ENCODE peak calls at places on chromosomes 6 and 20, in nine cellular contexts. One of them, this sample, is unnamed.

GRCh38 chr6:12886961-12887775 is 170.6 kb downstream of the PHACTR1 start:
- DNase-seq in SK-N-SH: no peak
- DNase-seq in GM23338: peak; percentile 56
- DNase-seq in PC-3: peak; percentile 11
- DNase-seq in MM.1S: no peak
- DNase-seq in hepatocyte: peak; percentile 13
- DNase-seq in neural progenitor cell: peak; percentile 55
- DNase-seq in HCT116: no peak
- DNase-seq in GM23248: peak; percentile 51
- DNase-seq in this sample: no peak

GRCh38 chr6:88683734-88684133 is 279.7 kb downstream of the RNGTT start:
- DNase-seq in GM23338: no peak
- DNase-seq in PC-3: peak; percentile 15
- DNase-seq in SK-N-SH: no peak
- DNase-seq in GM23248: peak; percentile 20
- DNase-seq in neural progenitor cell: no peak
- DNase-seq in HCT116: no peak
- DNase-seq in hepatocyte: no peak
- DNase-seq in MM.1S: no peak
- DNase-seq in this sample: no peak

GRCh38 chr6:20487669-20488375 is 46.4 kb upstream of the CDKAL1 start:
- DNase-seq in PC-3: peak; percentile 52
- DNase-seq in hepatocyte: no peak
- DNase-seq in SK-N-SH: no peak
- DNase-seq in HCT116: no peak
- DNase-seq in GM23338: no peak
- DNase-seq in neural progenitor cell: no peak
- DNase-seq in GM23248: no peak
- DNase-seq in MM.1S: no peak
- DNase-seq in this sample: no peak

GRCh38 chr6:12065321-12066140 is 53.4 kb downstream of the HIVEP1 start:
- DNase-seq in HCT116: no peak
- DNase-seq in MM.1S: no peak
- DNase-seq in PC-3: no peak
- DNase-seq in SK-N-SH: no peak
- DNase-seq in neural progenitor cell: no peak
- DNase-seq in hepatocyte: no peak
- DNase-seq in GM23248: no peak
- DNase-seq in GM23338: peak; percentile 37
- DNase-seq in this sample: peak; percentile 23

GRCh38 chr6:93679836-93680235 is 260.5 kb upstream of the EPHA7 start:
- DNase-seq in GM23248: no peak
- DNase-seq in SK-N-SH: no peak
- DNase-seq in hepatocyte: no peak
- DNase-seq in HCT116: no peak
- DNase-seq in neural progenitor cell: no peak
- DNase-seq in MM.1S: no peak
- DNase-seq in PC-3: no peak
- DNase-seq in GM23338: no peak
- DNase-seq in this sample: no peak

GRCh38 chr6:3525915-3526314 is 69.1 kb upstream of the SLC22A23 start:
- DNase-seq in SK-N-SH: no peak
- DNase-seq in GM23338: no peak
- DNase-seq in neural progenitor cell: no peak
- DNase-seq in PC-3: no peak
- DNase-seq in MM.1S: no peak
- DNase-seq in hepatocyte: no peak
- DNase-seq in HCT116: no peak
- DNase-seq in GM23248: no peak
- DNase-seq in this sample: no peak

GRCh38 chr6:165002866-165003265 is 306.5 kb downstream of the C6orf118 start:
- DNase-seq in MM.1S: no peak
- DNase-seq in SK-N-SH: no peak
- DNase-seq in hepatocyte: no peak
- DNase-seq in PC-3: no peak
- DNase-seq in GM23338: peak; percentile 42
- DNase-seq in GM23248: no peak
- DNase-seq in neural progenitor cell: no peak
- DNase-seq in HCT116: no peak
- DNase-seq in this sample: no peak

GRCh38 chr20:24339179-24339578 is 130.2 kb upstream of the SYNDIG1 start:
- DNase-seq in MM.1S: no peak
- DNase-seq in GM23338: no peak
- DNase-seq in GM23248: no peak
- DNase-seq in PC-3: no peak
- DNase-seq in HCT116: no peak
- DNase-seq in neural progenitor cell: no peak
- DNase-seq in SK-N-SH: no peak
- DNase-seq in hepatocyte: no peak
- DNase-seq in this sample: no peak

GRCh38 chr6:125203395-125203794 is 49.8 kb downstream of the TPD52L1 start:
- DNase-seq in neural progenitor cell: no peak
- DNase-seq in hepatocyte: no peak
- DNase-seq in MM.1S: no peak
- DNase-seq in GM23248: peak; percentile 30
- DNase-seq in SK-N-SH: no peak
- DNase-seq in PC-3: peak; percentile 18
- DNase-seq in GM23338: no peak
- DNase-seq in HCT116: no peak
- DNase-seq in this sample: no peak

GRCh38 chr6:158863646-158864045 is 44.5 kb upstream of the EZR start:
- DNase-seq in HCT116: no peak
- DNase-seq in neural progenitor cell: no peak
- DNase-seq in PC-3: no peak
- DNase-seq in GM23248: peak; percentile 50
- DNase-seq in GM23338: no peak
- DNase-seq in SK-N-SH: no peak
- DNase-seq in MM.1S: no peak
- DNase-seq in hepatocyte: no peak
- DNase-seq in this sample: no peak

GRCh38 chr6:14177413-14178082 is 60.0 kb downstream of the CD83 start:
- DNase-seq in PC-3: no peak
- DNase-seq in GM23338: no peak
- DNase-seq in hepatocyte: no peak
- DNase-seq in SK-N-SH: no peak
- DNase-seq in GM23248: peak; percentile 14
- DNase-seq in MM.1S: no peak
- DNase-seq in neural progenitor cell: no peak
- DNase-seq in HCT116: no peak
- DNase-seq in this sample: no peak

GRCh38 chr6:14180609-14181008 is 63.0 kb downstream of the CD83 start:
- DNase-seq in hepatocyte: no peak
- DNase-seq in PC-3: no peak
- DNase-seq in SK-N-SH: no peak
- DNase-seq in MM.1S: no peak
- DNase-seq in GM23338: no peak
- DNase-seq in HCT116: no peak
- DNase-seq in GM23248: no peak
- DNase-seq in neural progenitor cell: no peak
- DNase-seq in this sample: no peak

GRCh38 chr6:14187408-14187807 is 69.8 kb downstream of the CD83 start:
- DNase-seq in SK-N-SH: no peak
- DNase-seq in MM.1S: no peak
- DNase-seq in GM23248: no peak
- DNase-seq in GM23338: no peak
- DNase-seq in neural progenitor cell: no peak
- DNase-seq in hepatocyte: no peak
- DNase-seq in PC-3: no peak
- DNase-seq in HCT116: no peak
- DNase-seq in this sample: no peak

GRCh38 chr6:14178083-14178445 is 60.5 kb downstream of the CD83 start:
- DNase-seq in GM23248: peak; percentile 19
- DNase-seq in SK-N-SH: no peak
- DNase-seq in neural progenitor cell: peak; percentile 29
- DNase-seq in HCT116: no peak
- DNase-seq in MM.1S: no peak
- DNase-seq in hepatocyte: no peak
- DNase-seq in PC-3: no peak
- DNase-seq in GM23338: peak; percentile 24
- DNase-seq in this sample: no peak

GRCh38 chr6:14182916-14183315 is 65.3 kb downstream of the CD83 start:
- DNase-seq in PC-3: no peak
- DNase-seq in GM23338: no peak
- DNase-seq in neural progenitor cell: no peak
- DNase-seq in SK-N-SH: no peak
- DNase-seq in hepatocyte: no peak
- DNase-seq in HCT116: no peak
- DNase-seq in MM.1S: no peak
- DNase-seq in GM23248: no peak
- DNase-seq in this sample: no peak
- H3K4me3 ChIP-seq in PC-3: no peak overlapping the region
- H3K4me3 ChIP-seq in GM23338: no peak overlapping the region
- H3K4me3 ChIP-seq in neural progenitor cell: no peak overlapping the region
- H3K4me3 ChIP-seq in SK-N-SH: no peak overlapping the region
- H3K4me3 ChIP-seq in hepatocyte: no peak overlapping the region
- H3K4me3 ChIP-seq in HCT116: no peak overlapping the region
- H3K4me3 ChIP-seq in MM.1S: no peak overlapping the region
- H3K4me3 ChIP-seq in GM23248: no peak overlapping the region
- H3K4me3 ChIP-seq in this sample: no peak overlapping the region

DNA sequence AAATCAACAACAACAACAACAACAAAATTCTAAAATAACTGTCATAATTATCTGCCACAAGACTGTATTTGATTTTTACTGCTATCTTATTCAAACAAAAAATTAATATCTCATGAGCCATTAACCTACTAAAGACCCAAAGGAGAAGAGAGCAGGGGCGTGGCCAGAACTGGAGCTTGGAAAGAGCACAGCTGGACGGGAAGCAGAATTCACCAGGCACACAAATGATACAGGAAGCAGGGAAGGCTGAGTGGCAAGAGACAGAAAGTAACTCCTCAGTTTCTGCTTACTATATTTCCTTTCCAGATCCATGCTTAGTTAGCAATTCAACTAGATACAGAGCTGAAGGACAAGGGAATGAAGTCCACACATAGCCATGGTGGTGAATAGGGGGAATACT is 54.4 kb downstream of the FKBP5 start:
- DNase-seq in SK-N-SH: no peak
- DNase-seq in HCT116: no peak
- DNase-seq in neural progenitor cell: no peak
- DNase-seq in GM23338: no peak
- DNase-seq in MM.1S: no peak
- DNase-seq in PC-3: no peak
- DNase-seq in GM23248: peak; percentile 2
- DNase-seq in hepatocyte: no peak
- DNase-seq in this sample: no peak
- H3K4me2 ChIP-seq in SK-N-SH: no peak overlapping the region
- H3K4me2 ChIP-seq in HCT116: no peak overlapping the region
- H3K4me2 ChIP-seq in neural progenitor cell: no peak overlapping the region
- H3K4me2 ChIP-seq in GM23338: no peak overlapping the region
- H3K4me2 ChIP-seq in MM.1S: no peak overlapping the region
- H3K4me2 ChIP-seq in PC-3: no peak overlapping the region
- H3K4me2 ChIP-seq in GM23248: no peak overlapping the region
- H3K4me2 ChIP-seq in hepatocyte: no peak overlapping the region
- H3K4me2 ChIP-seq in this sample: no peak overlapping the region

GRCh38 chr6:87498048-87498447 is 25.3 kb downstream of the SLC35A1 start:
- DNase-seq in hepatocyte: no peak
- DNase-seq in PC-3: no peak
- DNase-seq in SK-N-SH: no peak
- DNase-seq in MM.1S: no peak
- DNase-seq in HCT116: no peak
- DNase-seq in GM23248: no peak
- DNase-seq in neural progenitor cell: no peak
- DNase-seq in GM23338: no peak
- DNase-seq in this sample: no peak

GRCh38 chr6:87494761-87495422 is 22.1 kb downstream of the SLC35A1 start:
- DNase-seq in SK-N-SH: no peak
- DNase-seq in hepatocyte: no peak
- DNase-seq in MM.1S: peak; percentile 46
- DNase-seq in PC-3: no peak
- DNase-seq in neural progenitor cell: no peak
- DNase-seq in HCT116: no peak
- DNase-seq in GM23338: no peak
- DNase-seq in GM23248: no peak
- DNase-seq in this sample: peak; percentile 75
- TF ChIP-seq EZH2phosphoT487 in SK-N-SH: no peak
- TF ChIP-seq EZH2phosphoT487 in hepatocyte: no peak
- TF ChIP-seq EZH2phosphoT487 in MM.1S: no peak
- TF ChIP-seq EZH2phosphoT487 in PC-3: no peak
- TF ChIP-seq EZH2phosphoT487 in neural progenitor cell: no peak
- TF ChIP-seq EZH2phosphoT487 in HCT116: no peak
- TF ChIP-seq EZH2phosphoT487 in GM23338: no peak
- TF ChIP-seq EZH2phosphoT487 in GM23248: no peak
- TF ChIP-seq EZH2phosphoT487 in this sample: no peak

GRCh38 chr20:25579081-25579770 is 6.1 kb downstream of the NINL start:
- DNase-seq in neural progenitor cell: peak; percentile 17
- DNase-seq in HCT116: no peak
- DNase-seq in SK-N-SH: no peak
- DNase-seq in GM23248: no peak
- DNase-seq in hepatocyte: no peak
- DNase-seq in MM.1S: no peak
- DNase-seq in PC-3: no peak
- DNase-seq in GM23338: peak; percentile 42
- DNase-seq in this sample: no peak
- H3K4me3 ChIP-seq in neural progenitor cell: no peak overlapping the region
- H3K4me3 ChIP-seq in HCT116: no peak overlapping the region
- H3K4me3 ChIP-seq in SK-N-SH: no peak overlapping the region
- H3K4me3 ChIP-seq in GM23248: no peak overlapping the region
- H3K4me3 ChIP-seq in hepatocyte: no peak overlapping the region
- H3K4me3 ChIP-seq in MM.1S: no peak overlapping the region
- H3K4me3 ChIP-seq in PC-3: no peak overlapping the region
- H3K4me3 ChIP-seq in GM23338: no peak overlapping the region
- H3K4me3 ChIP-seq in this sample: no peak overlapping the region

GRCh38 chr6:43268782-43269272 is 25.5 kb downstream of the TTBK1 start:
- DNase-seq in GM23338: no peak
- DNase-seq in SK-N-SH: no peak
- DNase-seq in neural progenitor cell: no peak
- DNase-seq in PC-3: no peak
- DNase-seq in MM.1S: no peak
- DNase-seq in hepatocyte: no peak
- DNase-seq in HCT116: no peak
- DNase-seq in GM23248: no peak
- DNase-seq in this sample: no peak
- H3K4me2 ChIP-seq in GM23338: peak overlapping the region; percentile 84
- H3K4me2 ChIP-seq in SK-N-SH: no peak overlapping the region
- H3K4me2 ChIP-seq in neural progenitor cell: no peak overlapping the region
- H3K4me2 ChIP-seq in PC-3: no peak overlapping the region
- H3K4me2 ChIP-seq in MM.1S: peak overlapping the region; percentile 54
- H3K4me2 ChIP-seq in hepatocyte: peak overlapping the region; percentile 79
- H3K4me2 ChIP-seq in HCT116: no peak overlapping the region
- H3K4me2 ChIP-seq in GM23248: no peak overlapping the region
- H3K4me2 ChIP-seq in this sample: peak overlapping the region; percentile 44

GRCh38 chr6:135901776-135902524 is 50.4 kb downstream of the PDE7B start:
- DNase-seq in neural progenitor cell: no peak
- DNase-seq in MM.1S: no peak
- DNase-seq in GM23248: peak; percentile 94
- DNase-seq in GM23338: no peak
- DNase-seq in SK-N-SH: no peak
- DNase-seq in hepatocyte: peak; percentile 30
- DNase-seq in HCT116: no peak
- DNase-seq in PC-3: no peak
- DNase-seq in this sample: no peak
- TF ChIP-seq EZH2phosphoT487 in neural progenitor cell: no peak
- TF ChIP-seq EZH2phosphoT487 in MM.1S: no peak
- TF ChIP-seq EZH2phosphoT487 in GM23248: no peak
- TF ChIP-seq EZH2phosphoT487 in GM23338: no peak
- TF ChIP-seq EZH2phosphoT487 in SK-N-SH: no peak
- TF ChIP-seq EZH2phosphoT487 in hepatocyte: no peak
- TF ChIP-seq EZH2phosphoT487 in HCT116: no peak
- TF ChIP-seq EZH2phosphoT487 in PC-3: no peak
- TF ChIP-seq EZH2phosphoT487 in this sample: no peak